ENCODE peak calls at places on chromosomes 16 and 17, in four cellular contexts. One of them, this sample, is unnamed.
A peak's percentile ranks its signal among the peaks of the same experiment; 100 is the strongest.

GRCh38 chr16:73006021-73006420 is 41.9 kb downstream of the ZFHX3 start:
- DNase-seq in fibroblast of lung: no peak
- DNase-seq in heart left ventricle: no peak
- DNase-seq in IMR-90: no peak
- DNase-seq in this sample: no peak

GRCh38 chr17:7235693-7236665 is 1.7 kb upstream of the DVL2 start:
- DNase-seq in IMR-90: peak; percentile 47
- DNase-seq in fibroblast of lung: peak; percentile 51
- DNase-seq in heart left ventricle: peak; percentile 17
- DNase-seq in this sample: no peak

GRCh38 chr17:44087319-44087718 is 16.8 kb downstream of the G6PC3 start:
- DNase-seq in heart left ventricle: no peak
- DNase-seq in fibroblast of lung: no peak
- DNase-seq in IMR-90: no peak
- DNase-seq in this sample: peak; percentile 82

GRCh38 chr16:86534779-86535605 is 20.0 kb downstream of the MTHFSD start:
- DNase-seq in heart left ventricle: no peak
- DNase-seq in IMR-90: no peak
- DNase-seq in fibroblast of lung: no peak
- DNase-seq in this sample: no peak

GRCh38 chr17:4550534-4551039 is 4.6 kb downstream of the MYBBP1A start:
- DNase-seq in IMR-90: no peak
- DNase-seq in fibroblast of lung: no peak
- DNase-seq in heart left ventricle: no peak
- DNase-seq in this sample: no peak

GRCh38 chr16:52069866-52070265 is 477.1 kb downstream of the TOX3 start:
- DNase-seq in IMR-90: peak; percentile 11
- DNase-seq in fibroblast of lung: peak; percentile 17
- DNase-seq in heart left ventricle: no peak
- DNase-seq in this sample: peak; percentile 3

GRCh38 chr16:69600202-69600601 is 34.4 kb downstream of the NFAT5 start:
- DNase-seq in IMR-90: no peak
- DNase-seq in heart left ventricle: no peak
- DNase-seq in fibroblast of lung: no peak
- DNase-seq in this sample: no peak

GRCh38 chr17:45218895-45219661 is 2.6 kb upstream of the FMNL1 start:
- DNase-seq in fibroblast of lung: peak; percentile 53
- DNase-seq in IMR-90: peak; percentile 77
- DNase-seq in heart left ventricle: peak; percentile 85
- DNase-seq in this sample: peak; percentile 89

GRCh38 chr17:21742326-21742725 is 50.0 kb downstream of the KCNJ18 start:
- DNase-seq in heart left ventricle: no peak
- DNase-seq in IMR-90: no peak
- DNase-seq in fibroblast of lung: no peak
- DNase-seq in this sample: peak; percentile 22

GRCh38 chr17:47665655-47666054 is 15.9 kb downstream of the KPNB1 start:
- DNase-seq in heart left ventricle: no peak
- DNase-seq in IMR-90: peak; percentile 33
- DNase-seq in fibroblast of lung: no peak
- DNase-seq in this sample: no peak

GRCh38 chr17:40515491-40516041 is 14.1 kb upstream of the TNS4 start:
- DNase-seq in IMR-90: no peak
- DNase-seq in fibroblast of lung: no peak
- DNase-seq in heart left ventricle: no peak
- DNase-seq in this sample: no peak

GRCh38 chr16:10113248-10113647 is 69.0 kb downstream of the GRIN2A start:
- DNase-seq in IMR-90: no peak
- DNase-seq in heart left ventricle: no peak
- DNase-seq in fibroblast of lung: no peak
- DNase-seq in this sample: no peak

GRCh38 chr17:81917565-81918332 is at the start of gene SIRT7:
- DNase-seq in IMR-90: peak; percentile 58
- DNase-seq in heart left ventricle: peak; percentile 81
- DNase-seq in fibroblast of lung: peak; percentile 48
- DNase-seq in this sample: peak; percentile 100

GRCh38 chr16:9256196-9256595 is 164.8 kb downstream of the HAPSTR1 start:
- DNase-seq in IMR-90: no peak
- DNase-seq in fibroblast of lung: no peak
- DNase-seq in heart left ventricle: no peak
- DNase-seq in this sample: peak; percentile 71

GRCh38 chr16:22071352-22071923 is 20.9 kb upstream of the VWA3A start:
- DNase-seq in fibroblast of lung: no peak
- DNase-seq in IMR-90: no peak
- DNase-seq in heart left ventricle: no peak
- DNase-seq in this sample: no peak

GRCh38 chr16:87550510-87550961 is 51.8 kb upstream of the JPH3 start:
- DNase-seq in heart left ventricle: peak; percentile 46
- DNase-seq in fibroblast of lung: no peak
- DNase-seq in IMR-90: no peak
- DNase-seq in this sample: peak; percentile 96

GRCh38 chr17:57140321-57140720 is 55.3 kb downstream of the AKAP1 start:
- DNase-seq in IMR-90: no peak
- DNase-seq in fibroblast of lung: no peak
- DNase-seq in heart left ventricle: no peak
- DNase-seq in this sample: no peak

GRCh38 chr17:76484228-76484725 is 16.9 kb downstream of the AANAT start:
- DNase-seq in heart left ventricle: no peak
- DNase-seq in fibroblast of lung: no peak
- DNase-seq in IMR-90: no peak
- DNase-seq in this sample: no peak

GRCh38 chr17:52357855-52358254 is 199.3 kb upstream of the CA10 start:
- DNase-seq in fibroblast of lung: no peak
- DNase-seq in heart left ventricle: no peak
- DNase-seq in IMR-90: no peak
- DNase-seq in this sample: no peak

GRCh38 chr17:17712268-17712924 is 31.1 kb downstream of the RAI1 start:
- DNase-seq in fibroblast of lung: peak; percentile 88
- DNase-seq in heart left ventricle: no peak
- DNase-seq in IMR-90: peak; percentile 97
- DNase-seq in this sample: no peak

GRCh38 chr16:68520649-68521086 is 18.4 kb upstream of the ZFP90 start:
- DNase-seq in IMR-90: peak; percentile 66
- DNase-seq in heart left ventricle: peak; percentile 79
- DNase-seq in fibroblast of lung: peak; percentile 69
- DNase-seq in this sample: peak; percentile 96

GRCh38 chr16:50025544-50025931 is 513 bp downstream of the CNEP1R1 start:
- DNase-seq in IMR-90: no peak
- DNase-seq in fibroblast of lung: peak; percentile 16
- DNase-seq in heart left ventricle: no peak
- DNase-seq in this sample: no peak

GRCh38 chr17:45740553-45741330 is 43.4 kb upstream of the CRHR1 start:
- DNase-seq in heart left ventricle: no peak
- DNase-seq in fibroblast of lung: peak; percentile 11
- DNase-seq in IMR-90: peak; percentile 13
- DNase-seq in this sample: peak; percentile 97

GRCh38 chr16:14600164-14600563 is 29.9 kb downstream of the PARN start:
- DNase-seq in fibroblast of lung: peak; percentile 29
- DNase-seq in heart left ventricle: no peak
- DNase-seq in IMR-90: peak; percentile 41
- DNase-seq in this sample: peak; percentile 53

DNA sequence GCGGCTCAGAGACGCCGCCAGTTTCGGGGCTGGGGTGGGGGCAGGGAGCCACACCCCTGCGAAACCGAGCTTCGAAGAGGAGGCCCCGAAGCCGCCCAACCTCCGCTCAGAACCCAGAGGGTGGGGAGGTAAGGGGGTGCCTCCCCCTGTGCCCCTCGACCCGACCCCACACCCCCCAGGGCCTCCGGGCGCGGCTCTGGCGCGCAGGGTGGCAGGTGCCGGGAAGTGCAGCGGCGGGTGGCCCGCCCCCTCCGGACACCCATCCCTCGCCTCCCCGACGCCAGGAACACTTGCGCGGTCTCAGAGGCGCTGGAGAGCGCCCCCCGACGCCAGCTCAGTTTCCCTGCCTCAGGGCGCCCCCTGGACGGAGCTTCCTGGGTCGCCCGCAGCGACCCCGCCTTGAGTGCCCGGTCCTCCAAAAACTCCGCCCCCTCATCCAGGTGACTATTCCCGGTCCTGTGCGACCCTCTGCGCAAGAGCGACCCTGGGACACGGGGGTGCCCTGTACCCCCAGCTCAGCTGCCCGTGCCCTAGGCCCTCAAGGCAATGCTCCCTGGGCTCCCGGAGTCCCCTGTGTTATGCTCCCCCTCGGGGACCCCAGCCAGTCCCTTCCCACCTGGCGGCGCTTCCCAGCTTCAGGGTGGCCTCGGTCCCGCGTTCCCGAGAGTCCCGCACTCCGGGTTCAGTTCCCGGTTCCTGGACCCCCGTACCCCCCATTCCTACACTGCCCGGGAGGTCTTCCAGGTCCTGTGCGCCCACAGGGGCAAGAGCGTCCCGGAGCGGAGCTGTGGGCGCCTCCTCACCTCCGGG is 562 bp downstream of the PPL start:
- DNase-seq in heart left ventricle: no peak
- DNase-seq in fibroblast of lung: no peak
- DNase-seq in IMR-90: no peak
- DNase-seq in this sample: peak; percentile 87
- H3K4me3 ChIP-seq in heart left ventricle: peak overlapping the region; percentile 43
- H3K4me3 ChIP-seq in fibroblast of lung: peak overlapping the region; percentile 80
- H3K4me3 ChIP-seq in IMR-90: peak overlapping the region; percentile 38
- H3K4me3 ChIP-seq in this sample: peak overlapping the region; percentile 86

GRCh38 chr17:61683466-61683865 is 92.4 kb upstream of the NACA2 start:
- DNase-seq in heart left ventricle: no peak
- DNase-seq in fibroblast of lung: no peak
- DNase-seq in IMR-90: no peak
- DNase-seq in this sample: no peak
- H3K36me3 ChIP-seq in heart left ventricle: no peaks in the 10 kb centered on the region
- H3K36me3 ChIP-seq in fibroblast of lung: no peaks in the 10 kb centered on the region
- H3K36me3 ChIP-seq in IMR-90: no peaks in the 10 kb centered on the region
- H3K36me3 ChIP-seq in this sample: no peaks in the 10 kb centered on the region

GRCh38 chr17:80477647-80478478 is 1.5 kb upstream of the NPTX1 start:
- DNase-seq in IMR-90: peak; percentile 59
- DNase-seq in fibroblast of lung: peak; percentile 46
- DNase-seq in heart left ventricle: no peak
- DNase-seq in this sample: peak; percentile 95
- H3K27me3 ChIP-seq in IMR-90: peaks cover 63% of the 10 kb centered on the region
- H3K27me3 ChIP-seq in fibroblast of lung: peaks cover 33% of the 10 kb centered on the region
- H3K27me3 ChIP-seq in heart left ventricle: peaks cover 88% of the 10 kb centered on the region
- H3K27me3 ChIP-seq in this sample: peaks cover 89% of the 10 kb centered on the region

GRCh38 chr16:57845115-57845514 is 42.8 kb upstream of the KIFC3 start:
- DNase-seq in IMR-90: no peak
- DNase-seq in heart left ventricle: no peak
- DNase-seq in fibroblast of lung: no peak
- DNase-seq in this sample: no peak
- H3K4me3 ChIP-seq in IMR-90: no peak overlapping the region
- H3K4me3 ChIP-seq in heart left ventricle: no peak overlapping the region
- H3K4me3 ChIP-seq in fibroblast of lung: no peak overlapping the region
- H3K4me3 ChIP-seq in this sample: no peak overlapping the region

This sample was measured in H7.